ENCODE peak calls at places on chromosomes 11 and 22, in seven cellular contexts. N is stimulated activated CD4-positive, alpha-beta T cell treated with anti-CD3 and anti-CD28 coated beads, Interleukin-4, amount 100 ng/mL, for 4 hours; V is activated T-cell treated with anti-CD3 and anti-CD28 coated beads for 48 hours; R is head of caudate nucleus; Z is NAMALWA; Y is fibroblast of mammary gland; X is kidney epithelial cell. U is an unnamed sample.

GRCh38 chr11:5696210-5696609 is 6.6 kb downstream of the TRIM22 start:
- DNase-seq in Z (no peak), V (no peak), N (no peak), R (no peak), Y (peak), X (no peak), U (no peak)

GRCh38 chr11:130992788-130993187 is 76.5 kb upstream of the SNX19 start:
- DNase-seq in V (no peak), Y (no peak), X (no peak), N (no peak), R (no peak), Z (no peak), U (no peak)

GRCh38 chr22:38467904-38468760 is at the start of gene KDELR3:
- DNase-seq in R (no peak), V (peak), N (peak), Z (no peak), Y (peak), X (no peak), U (no peak)

GRCh38 chr11:16356751-16357365 is 512 bp upstream of the SOX6 start:
- DNase-seq in V (no peak), Z (no peak), Y (no peak), R (peak), X (no peak), N (no peak), U (no peak)

GRCh38 chr22:46652081-46652929 is 32.1 kb downstream of the GRAMD4 start:
- DNase-seq in R (no peak), N (no peak), X (no peak), Y (peak), V (no peak), Z (no peak), U (no peak)

GRCh38 chr11:17471501-17471900 is 5.1 kb downstream of the ABCC8 start:
- DNase-seq in X (no peak), N (no peak), Y (no peak), Z (no peak), R (no peak), V (no peak), U (no peak)

GRCh38 chr22:26835023-26835422 is 177.6 kb downstream of the MIAT start:
- DNase-seq in V (no peak), X (no peak), N (no peak), Z (no peak), Y (no peak), R (no peak), U (no peak)

GRCh38 chr11:2470495-2470894 is 25.7 kb downstream of the KCNQ1 start:
- DNase-seq in R (no peak), X (no peak), Z (no peak), Y (no peak), N (no peak), V (no peak), U (no peak)

GRCh38 chr11:72436667-72437066 is 2.3 kb upstream of the CLPB start:
- DNase-seq in Z (no peak), N (no peak), Y (no peak), R (no peak), X (no peak), V (no peak), U (no peak)

GRCh38 chr11:119144825-119145476 is 3.9 kb upstream of the ABCG4 start:
- DNase-seq in R (peak), Z (peak), N (no peak), V (no peak), Y (peak), X (peak), U (no peak)

GRCh38 chr11:89491141-89491690 is at the start of gene NOX4:
- DNase-seq in V (no peak), N (no peak), X (no peak), Z (no peak), R (peak), Y (peak), U (no peak)

U was measured in epithelial cell of prostate.